ENCODE peak calls at places on chromosomes 5 and 9, in five cellular contexts. One of them, this sample, is unnamed.

GRCh38 chr9:91908293-91908623 is 41.8 kb downstream of the ROR2 start:
- DNase-seq in glutamatergic neuron: no peak
- DNase-seq in posterior cingulate gyrus: no peak
- DNase-seq in endothelial cell: no peak
- DNase-seq in NCI-H1105: no peak
- DNase-seq in this sample: no peak

GRCh38 chr9:129665008-129665771 is at the start of gene PRRX2:
- DNase-seq in glutamatergic neuron: peak
- DNase-seq in posterior cingulate gyrus: no peak
- DNase-seq in endothelial cell: peak
- DNase-seq in NCI-H1105: no peak
- DNase-seq in this sample: peak

GRCh38 chr9:128771094-128771721 is 519 bp downstream of the ZER1 start:
- DNase-seq in glutamatergic neuron: peak
- DNase-seq in posterior cingulate gyrus: no peak
- DNase-seq in endothelial cell: peak
- DNase-seq in NCI-H1105: no peak
- DNase-seq in this sample: peak

GRCh38 chr9:93682155-93682968 is 106.0 kb downstream of the PHF2 start:
- DNase-seq in glutamatergic neuron: peak
- DNase-seq in posterior cingulate gyrus: peak
- DNase-seq in endothelial cell: peak
- DNase-seq in NCI-H1105: peak
- DNase-seq in this sample: peak

GRCh38 chr9:87263291-87263690 is 234.4 kb upstream of the DAPK1 start:
- DNase-seq in glutamatergic neuron: peak
- DNase-seq in posterior cingulate gyrus: no peak
- DNase-seq in endothelial cell: peak
- DNase-seq in NCI-H1105: no peak
- DNase-seq in this sample: peak

GRCh38 chr5:177045628-177046027 is 23.1 kb downstream of the ZNF346 start:
- DNase-seq in glutamatergic neuron: no peak
- DNase-seq in posterior cingulate gyrus: no peak
- DNase-seq in endothelial cell: no peak
- DNase-seq in NCI-H1105: no peak
- DNase-seq in this sample: no peak

GRCh38 chr9:38090170-38090569 is 21.1 kb upstream of the SHB start:
- DNase-seq in glutamatergic neuron: no peak
- DNase-seq in posterior cingulate gyrus: no peak
- DNase-seq in endothelial cell: no peak
- DNase-seq in NCI-H1105: no peak
- DNase-seq in this sample: no peak

GRCh38 chr5:115432691-115433090 is 111.9 kb downstream of the FEM1C start:
- DNase-seq in glutamatergic neuron: no peak
- DNase-seq in posterior cingulate gyrus: no peak
- DNase-seq in endothelial cell: no peak
- DNase-seq in NCI-H1105: peak
- DNase-seq in this sample: no peak

GRCh38 chr5:958701-959571 is 49.7 kb upstream of the NKD2 start:
- DNase-seq in glutamatergic neuron: no peak
- DNase-seq in posterior cingulate gyrus: peak
- DNase-seq in endothelial cell: no peak
- DNase-seq in NCI-H1105: peak
- DNase-seq in this sample: no peak

GRCh38 chr5:123809594-123810172 is 297.7 kb downstream of the CSNK1G3 start:
- DNase-seq in glutamatergic neuron: peak
- DNase-seq in posterior cingulate gyrus: no peak
- DNase-seq in endothelial cell: no peak
- DNase-seq in NCI-H1105: peak
- DNase-seq in this sample: no peak